ENCODE peak calls at places on chromosomes 11 and 22, in five cellular contexts. B is A549, F is MM.1S, Z is psoas muscle, C is Panc1. W is an unnamed sample.

GRCh38 chr11:2215561-2216399 is 44.2 kb upstream of the TH start:
- DNase-seq in B (peak; percentile 24), F (no peak), Z (no peak), C (no peak), W (no peak)

GRCh38 chr11:13923716-13924650 is 38.5 kb upstream of the SPON1 start:
- DNase-seq in B (no peak), Z (no peak), C (no peak), F (no peak), W (peak; percentile 55)

GRCh38 chr11:61367406-61367805 is 5.2 kb downstream of the TMEM138 start:
- DNase-seq in B (no peak), F (no peak), C (no peak), Z (no peak), W (no peak)

GRCh38 chr22:22818861-22819855 is 68.5 kb upstream of the IGLL5 start:
- DNase-seq in C (no peak), F (peak; percentile 81), B (no peak), Z (no peak), W (no peak)

GRCh38 chr11:119372260-119373058 is 9.0 kb downstream of the USP2 start:
- DNase-seq in B (no peak), Z (peak; percentile 50), F (no peak), C (no peak), W (no peak)

GRCh38 chr11:45511566-45511965 is 153.9 kb downstream of the CHST1 start:
- DNase-seq in Z (no peak), F (no peak), B (no peak), C (no peak), W (no peak)

GRCh38 chr11:91081440-91082088 is 858.7 kb upstream of the CHORDC1 start:
- DNase-seq in C (no peak), Z (peak; percentile 45), B (peak; percentile 26), F (no peak), W (no peak)

GRCh38 chr22:42533638-42533977 is 14.0 kb upstream of the RRP7A start:
- DNase-seq in F (no peak), Z (no peak), C (no peak), B (no peak), W (no peak)

GRCh38 chr11:3042496-3043314 is 14.5 kb downstream of the CARS1 start:
- DNase-seq in C (no peak), Z (peak; percentile 66), B (no peak), F (no peak), W (no peak)

GRCh38 chr22:42648368-42649260 is 578 bp downstream of the CYB5R3 start:
- DNase-seq in F (peak; percentile 27), Z (peak; percentile 74), B (peak; percentile 43), C (no peak), W (peak; percentile 54)

GRCh38 chr22:50179937-50180726 is 5.6 kb upstream of the TRABD start:
- DNase-seq in Z (no peak), B (no peak), C (no peak), F (no peak), W (no peak)

GRCh38 chr11:111737877-111738205 is 28.3 kb downstream of the PPP2R1B start:
- DNase-seq in Z (no peak), B (no peak), C (no peak), F (no peak), W (no peak)

GRCh38 chr11:88484873-88485621 is 147.5 kb upstream of the CTSC start:
- DNase-seq in C (peak; percentile 15), Z (no peak), B (peak; percentile 58), F (peak; percentile 45), W (no peak)

GRCh38 chr22:43066134-43066533 is 23.1 kb downstream of the TTLL1 start:
- DNase-seq in Z (no peak), F (no peak), C (no peak), B (no peak), W (no peak)

GRCh38 chr11:36258730-36259360 is 30.4 kb downstream of the COMMD9 start:
- DNase-seq in C (peak; percentile 27), F (peak; percentile 43), B (peak; percentile 68), Z (peak; percentile 49), W (no peak)

GRCh38 chr11:76030286-76030685 is 176.0 kb downstream of the WNT11 start:
- DNase-seq in C (peak; percentile 89), Z (no peak), F (no peak), B (peak; percentile 93), W (no peak)

GRCh38 chr11:8071616-8072581 is 9.1 kb upstream of the TUB start:
- DNase-seq in B (no peak), C (no peak), F (no peak), Z (no peak), W (no peak)

GRCh38 chr11:115503886-115504278 is 333 bp downstream of the CADM1 start:
- DNase-seq in C (no peak), B (no peak), Z (no peak), F (no peak), W (no peak)

GRCh38 chr11:85672111-85672875 is 7.4 kb upstream of the CREBZF start:
- DNase-seq in B (no peak), Z (no peak), F (no peak), C (no peak), W (no peak)

GRCh38 chr11:65903068-65903481 is 2.9 kb upstream of the FOSL1 start:
- DNase-seq in C (peak; percentile 95), B (peak; percentile 90), F (no peak), Z (no peak), W (no peak)
- H3K4me1 ChIP-seq in C (peaks cover 59% of the 10 kb centered on the region), B (peaks cover 39% of the 10 kb centered on the region), F (peaks cover 27% of the 10 kb centered on the region), Z (no peaks in the 10 kb centered on the region), W (peaks cover 17% of the 10 kb centered on the region)

DNA sequence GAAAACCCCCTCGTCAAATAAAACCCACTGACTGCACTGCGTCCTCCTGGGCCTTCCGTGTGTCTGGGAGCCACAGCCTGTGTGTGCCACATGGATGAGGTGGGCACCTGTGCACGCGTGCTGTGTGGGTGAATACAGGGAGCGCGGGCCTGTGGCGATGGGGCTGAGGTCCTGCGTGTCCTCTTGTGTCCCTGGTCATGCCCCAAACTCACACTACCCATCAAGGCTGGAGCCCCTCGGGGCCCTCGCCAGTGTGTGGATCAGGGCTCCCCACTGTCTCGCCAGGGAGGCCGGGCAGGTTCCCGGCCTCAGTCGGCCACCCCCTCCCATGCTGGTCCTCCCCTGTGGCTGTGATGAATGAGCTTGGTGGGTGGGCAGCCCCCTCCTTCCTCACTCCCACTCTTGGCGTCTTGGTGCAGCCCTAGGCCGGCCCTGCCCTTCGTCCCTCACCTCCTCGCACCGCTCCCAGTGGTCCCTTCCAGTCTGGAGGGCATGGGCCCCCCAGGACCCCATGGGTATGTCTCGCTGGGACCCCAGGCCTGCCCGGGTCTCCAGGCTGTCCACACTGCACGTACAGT is 712 bp upstream of the CD151 start:
- DNase-seq in F (no peak), B (no peak), C (no peak), Z (no peak), W (no peak)
- H3K4me3 ChIP-seq in F (peak overlapping the region; percentile 70), B (peak overlapping the region; percentile 86), C (peak overlapping the region; percentile 82), Z (peak overlapping the region; percentile 92), W (no peak overlapping the region)

DNA sequence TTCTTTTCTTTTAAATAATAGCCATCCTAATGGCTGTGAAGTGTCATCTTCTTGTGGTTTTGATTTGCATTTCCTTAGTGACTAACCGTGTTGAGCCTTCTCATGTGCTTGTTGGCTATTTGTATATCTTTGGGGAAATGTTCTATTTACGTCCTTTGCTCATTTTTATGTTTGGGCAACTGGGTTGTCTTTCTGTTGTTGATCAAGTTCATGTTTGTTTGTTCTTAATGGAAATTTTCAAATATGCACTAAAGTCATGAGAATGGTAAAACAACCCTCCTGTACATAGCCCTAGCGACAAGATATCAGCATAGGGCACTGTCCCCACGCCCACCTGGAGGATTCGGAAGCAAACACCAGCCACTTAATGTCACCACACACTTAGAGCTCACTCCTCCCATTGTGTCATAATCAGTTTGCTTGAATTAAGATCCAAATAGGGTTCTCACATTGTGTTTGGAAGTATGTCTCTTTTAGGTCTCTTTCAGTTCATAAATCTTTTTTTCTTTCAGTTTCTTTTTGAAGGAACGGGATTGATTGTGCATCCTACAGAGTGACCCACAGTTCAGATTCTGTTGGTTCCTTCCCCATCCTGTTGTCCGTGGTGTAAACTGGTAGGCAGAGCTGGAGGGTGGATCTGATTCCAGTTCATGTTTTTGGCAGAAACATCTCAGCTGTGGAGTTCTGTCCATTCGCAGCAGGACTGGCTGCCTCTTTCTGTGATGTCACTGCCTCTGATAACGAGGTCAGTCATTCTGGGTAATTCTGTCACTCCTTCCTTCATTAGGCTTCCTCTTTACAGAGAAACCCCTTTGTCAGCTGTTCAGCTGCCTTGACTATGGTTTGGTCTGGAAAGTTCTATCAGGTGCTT is 26.4 kb upstream of the ADORA2A start:
- DNase-seq in C (no peak), F (peak; percentile 45), B (no peak), Z (no peak), W (no peak)
- H3K27ac ChIP-seq in C (no peak overlapping the region), F (peak overlapping the region; percentile 55), B (no peak overlapping the region), Z (peak overlapping the region; percentile 76), W (no peak overlapping the region)

GRCh38 chr11:73945396-73945795 is 5.4 kb upstream of the DNAJB13 start:
- DNase-seq in Z (no peak), C (no peak), F (no peak), B (no peak), W (no peak)
- H3K4me1 ChIP-seq in Z (no peaks in the 10 kb centered on the region), C (no peaks in the 10 kb centered on the region), F (no peaks in the 10 kb centered on the region), B (no peaks in the 10 kb centered on the region), W (no peaks in the 10 kb centered on the region)

GRCh38 chr11:78138281-78138680 is 1.1 kb downstream of the ALG8 start:
- DNase-seq in F (no peak), C (no peak), Z (no peak), B (no peak), W (no peak)
- H3K4me3 ChIP-seq in F (peak overlapping the region; percentile 83), C (peak overlapping the region; percentile 99), Z (peak overlapping the region; percentile 90), B (peak overlapping the region; percentile 65), W (peak overlapping the region; percentile 88)

DNA sequence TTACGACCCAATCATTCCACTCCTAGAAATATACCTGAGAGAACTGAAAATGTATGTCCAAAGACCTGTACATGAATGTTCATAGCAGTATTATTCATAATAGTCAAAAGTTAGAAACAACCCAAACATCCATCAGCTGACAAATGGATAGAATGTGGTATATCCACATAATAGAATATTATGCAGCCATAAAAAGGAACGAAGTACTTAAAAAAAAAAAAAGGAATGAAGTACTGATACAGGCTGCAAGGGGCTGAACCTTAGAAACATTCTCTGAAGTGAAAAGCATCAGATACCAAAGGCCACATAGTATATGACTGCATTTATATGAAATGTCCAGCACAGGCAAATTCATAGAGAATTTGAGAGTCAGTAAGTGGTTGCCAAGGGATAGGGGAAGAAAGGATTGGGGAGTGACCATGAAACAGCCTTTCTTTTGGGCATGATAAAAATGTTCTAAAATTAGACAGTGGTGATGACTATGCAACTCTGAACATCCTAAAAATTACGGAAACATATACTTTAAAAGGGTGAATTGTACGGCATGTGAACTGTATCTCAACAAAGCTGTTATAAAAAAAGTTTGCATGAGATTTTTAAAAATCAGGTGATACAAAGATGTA is 1.8 kb downstream of the TPST2 start:
- DNase-seq in C (no peak), F (no peak), B (no peak), Z (no peak), W (no peak)
- H3K27ac ChIP-seq in C (no peak overlapping the region), F (peak overlapping the region; percentile 70), B (no peak overlapping the region), Z (peak overlapping the region; percentile 89), W (peak overlapping the region; percentile 79)

DNA sequence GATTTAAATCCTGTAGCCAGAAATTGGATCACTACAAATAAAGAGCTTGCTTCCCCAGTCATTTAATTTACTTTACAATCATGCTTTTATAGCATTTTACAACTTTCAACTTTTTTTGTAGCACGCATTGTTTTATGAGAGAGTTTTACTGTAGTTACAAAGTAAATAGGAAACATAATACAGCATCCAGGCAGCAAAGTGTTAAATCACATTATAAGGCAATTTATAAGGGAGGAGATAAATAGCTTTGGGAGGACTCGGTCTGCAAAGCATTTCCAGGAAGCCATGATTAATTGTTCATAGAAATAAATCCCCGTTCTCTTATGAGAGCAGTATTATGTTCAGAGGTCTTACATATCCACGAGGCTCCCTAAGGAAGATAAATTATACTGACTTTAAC is 792.5 kb upstream of the RAG2 start:
- DNase-seq in F (no peak), Z (no peak), C (no peak), B (no peak), W (no peak)
- H3K4me1 ChIP-seq in F (no peaks in the 10 kb centered on the region), Z (no peaks in the 10 kb centered on the region), C (no peaks in the 10 kb centered on the region), B (no peaks in the 10 kb centered on the region), W (no peaks in the 10 kb centered on the region)